ENCODE peak calls at places on chromosomes 16 and 17, in four cellular contexts. One of them, this sample, is unnamed.

GRCh38 chr17:30526401-30526800 is 49.2 kb downstream of the GOSR1 start:
- DNase-seq in upper lobe of right lung: no peak
- DNase-seq in GM20000: no peak
- DNase-seq in fibroblast of lung: no peak
- DNase-seq in this sample: no peak

GRCh38 chr16:8678068-8678927 is 3.9 kb downstream of the ABAT start:
- DNase-seq in upper lobe of right lung: no peak
- DNase-seq in fibroblast of lung: no peak
- DNase-seq in GM20000: no peak
- DNase-seq in this sample: no peak

GRCh38 chr17:78541488-78542237 is 35.5 kb downstream of the DNAH17 start:
- DNase-seq in upper lobe of right lung: peak; percentile 18
- DNase-seq in GM20000: no peak
- DNase-seq in fibroblast of lung: no peak
- DNase-seq in this sample: no peak

GRCh38 chr16:50967827-50968612 is 183.1 kb downstream of the SALL1 start:
- DNase-seq in upper lobe of right lung: no peak
- DNase-seq in fibroblast of lung: no peak
- DNase-seq in GM20000: peak; percentile 42
- DNase-seq in this sample: no peak

GRCh38 chr17:50205111-50205821 is 3.8 kb upstream of the COL1A1 start:
- DNase-seq in GM20000: no peak
- DNase-seq in upper lobe of right lung: no peak
- DNase-seq in fibroblast of lung: no peak
- DNase-seq in this sample: no peak

GRCh38 chr17:75323043-75323591 is 33.9 kb upstream of the SLC25A19 start:
- DNase-seq in upper lobe of right lung: peak; percentile 83
- DNase-seq in GM20000: peak; percentile 41
- DNase-seq in fibroblast of lung: peak; percentile 91
- DNase-seq in this sample: peak; percentile 97

GRCh38 chr16:30561212-30561816 is 3.1 kb upstream of the ZNF764 start:
- DNase-seq in GM20000: peak; percentile 37
- DNase-seq in upper lobe of right lung: peak; percentile 76
- DNase-seq in fibroblast of lung: no peak
- DNase-seq in this sample: no peak

GRCh38 chr17:51703364-51704341 is 443.3 kb downstream of the UTP18 start:
- DNase-seq in GM20000: no peak
- DNase-seq in upper lobe of right lung: no peak
- DNase-seq in fibroblast of lung: no peak
- DNase-seq in this sample: no peak

GRCh38 chr16:29737713-29738112 is 8.1 kb downstream of the C16orf54 start:
- DNase-seq in GM20000: no peak
- DNase-seq in fibroblast of lung: no peak
- DNase-seq in upper lobe of right lung: peak; percentile 8
- DNase-seq in this sample: no peak

GRCh38 chr17:58452738-58453137 is 35.4 kb upstream of the RNF43 start:
- DNase-seq in fibroblast of lung: peak; percentile 1
- DNase-seq in upper lobe of right lung: no peak
- DNase-seq in GM20000: no peak
- DNase-seq in this sample: no peak

GRCh38 chr16:15807603-15808009 is 49.2 kb downstream of the MYH11 start:
- DNase-seq in fibroblast of lung: no peak
- DNase-seq in upper lobe of right lung: no peak
- DNase-seq in GM20000: no peak
- DNase-seq in this sample: no peak

GRCh38 chr16:77277571-77277970 is 78.4 kb downstream of the SYCE1L start:
- DNase-seq in fibroblast of lung: no peak
- DNase-seq in upper lobe of right lung: no peak
- DNase-seq in GM20000: no peak
- DNase-seq in this sample: no peak

GRCh38 chr17:17433260-17433659 is 43.5 kb upstream of the MED9 start:
- DNase-seq in fibroblast of lung: peak; percentile 78
- DNase-seq in upper lobe of right lung: peak; percentile 84
- DNase-seq in GM20000: no peak
- DNase-seq in this sample: no peak

GRCh38 chr17:42456223-42457106 is 2.2 kb upstream of the ATP6V0A1 start:
- DNase-seq in fibroblast of lung: peak; percentile 91
- DNase-seq in upper lobe of right lung: no peak
- DNase-seq in GM20000: peak; percentile 67
- DNase-seq in this sample: peak; percentile 76

GRCh38 chr17:57902800-57903759 is 52.1 kb downstream of the CUEDC1 start:
- DNase-seq in GM20000: peak; percentile 82
- DNase-seq in upper lobe of right lung: peak; percentile 96
- DNase-seq in fibroblast of lung: peak; percentile 77
- DNase-seq in this sample: peak; percentile 91

GRCh38 chr17:77375917-77376651 is 235.3 kb downstream of the SEC14L1 start:
- DNase-seq in fibroblast of lung: peak; percentile 84
- DNase-seq in GM20000: peak; percentile 70
- DNase-seq in upper lobe of right lung: no peak
- DNase-seq in this sample: no peak

GRCh38 chr17:77770331-77771105 is 188.0 kb upstream of the TNRC6C start:
- DNase-seq in fibroblast of lung: no peak
- DNase-seq in upper lobe of right lung: no peak
- DNase-seq in GM20000: no peak
- DNase-seq in this sample: no peak

GRCh38 chr17:7191571-7192270 is 12.6 kb upstream of the ASGR1 start:
- DNase-seq in upper lobe of right lung: no peak
- DNase-seq in fibroblast of lung: no peak
- DNase-seq in GM20000: no peak
- DNase-seq in this sample: peak; percentile 38

GRCh38 chr17:50169121-50169764 is 3.4 kb downstream of the SGCA start:
- DNase-seq in GM20000: peak; percentile 77
- DNase-seq in fibroblast of lung: peak; percentile 82
- DNase-seq in upper lobe of right lung: no peak
- DNase-seq in this sample: peak; percentile 84

GRCh38 chr16:69171325-69172095 is 15.5 kb upstream of the SNTB2 start:
- DNase-seq in upper lobe of right lung: no peak
- DNase-seq in GM20000: no peak
- DNase-seq in fibroblast of lung: peak; percentile 62
- DNase-seq in this sample: no peak

GRCh38 chr17:3893003-3893719 is at the start of gene CAMKK1:
- DNase-seq in fibroblast of lung: peak; percentile 65
- DNase-seq in GM20000: peak; percentile 100
- DNase-seq in upper lobe of right lung: peak; percentile 96
- DNase-seq in this sample: peak; percentile 92

GRCh38 chr17:73340093-73340596 is 28.3 kb upstream of the CDC42EP4 start:
- DNase-seq in upper lobe of right lung: no peak
- DNase-seq in GM20000: no peak
- DNase-seq in fibroblast of lung: peak; percentile 94
- DNase-seq in this sample: no peak

GRCh38 chr17:72697602-72698146 is 394.8 kb downstream of the SLC39A11 start:
- DNase-seq in upper lobe of right lung: no peak
- DNase-seq in GM20000: no peak
- DNase-seq in fibroblast of lung: no peak
- DNase-seq in this sample: no peak

GRCh38 chr16:14399397-14400284 is 230.4 kb downstream of the PARN start:
- DNase-seq in GM20000: no peak
- DNase-seq in fibroblast of lung: peak; percentile 61
- DNase-seq in upper lobe of right lung: no peak
- DNase-seq in this sample: no peak

GRCh38 chr16:72084445-72084844 is 9.0 kb downstream of the TXNL4B start:
- DNase-seq in GM20000: no peak
- DNase-seq in fibroblast of lung: no peak
- DNase-seq in upper lobe of right lung: no peak
- DNase-seq in this sample: no peak

GRCh38 chr17:16988749-16989229 is 16.9 kb upstream of the TNFRSF13B start:
- DNase-seq in GM20000: peak; percentile 49
- DNase-seq in upper lobe of right lung: no peak
- DNase-seq in fibroblast of lung: no peak
- DNase-seq in this sample: no peak

GRCh38 chr17:57625957-57626356 is 119.1 kb downstream of the CCDC182 start:
- DNase-seq in upper lobe of right lung: peak; percentile 38
- DNase-seq in GM20000: no peak
- DNase-seq in fibroblast of lung: no peak
- DNase-seq in this sample: no peak

GRCh38 chr17:68346448-68346847 is 55.2 kb downstream of the ARSG start:
- DNase-seq in fibroblast of lung: no peak
- DNase-seq in GM20000: peak; percentile 51
- DNase-seq in upper lobe of right lung: peak; percentile 70
- DNase-seq in this sample: peak; percentile 99

GRCh38 chr16:23966577-23966976 is 130.8 kb downstream of the PRKCB start:
- DNase-seq in GM20000: no peak
- DNase-seq in fibroblast of lung: no peak
- DNase-seq in upper lobe of right lung: no peak
- DNase-seq in this sample: no peak

GRCh38 chr17:75808905-75809621 is 24.5 kb downstream of the UNK start:
- DNase-seq in GM20000: peak; percentile 74
- DNase-seq in upper lobe of right lung: no peak
- DNase-seq in fibroblast of lung: peak; percentile 42
- DNase-seq in this sample: no peak

DNA sequence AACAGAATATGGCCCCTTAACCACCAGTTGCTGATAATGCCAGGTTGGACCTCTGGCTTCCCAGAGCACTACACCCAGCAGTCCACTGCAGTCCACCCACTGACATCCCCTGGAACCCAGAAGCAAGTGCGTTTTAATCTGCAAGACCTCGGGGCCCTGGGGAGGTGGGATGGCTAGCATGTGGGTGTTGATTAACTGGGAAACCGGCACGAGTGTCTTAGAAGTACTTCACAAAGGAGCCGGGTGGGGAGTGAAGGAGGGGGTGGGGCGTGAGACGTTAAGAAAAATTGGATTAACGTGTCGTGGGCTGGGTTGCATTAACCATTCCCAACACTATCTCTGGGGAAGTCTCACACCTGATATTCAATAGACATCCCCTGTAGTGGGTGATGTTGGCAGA is 6.1 kb upstream of the HIC1 start:
- DNase-seq in GM20000: no peak
- DNase-seq in fibroblast of lung: no peak
- DNase-seq in upper lobe of right lung: no peak
- DNase-seq in this sample: no peak
- TF ChIP-seq CTCF in GM20000: no peak
- TF ChIP-seq CTCF in fibroblast of lung: no peak
- TF ChIP-seq CTCF in upper lobe of right lung: no peak
- TF ChIP-seq CTCF in this sample: no peak

GRCh38 chr17:511001-511690 is 158.5 kb upstream of the RPH3AL start:
- DNase-seq in GM20000: no peak
- DNase-seq in fibroblast of lung: peak; percentile 28
- DNase-seq in upper lobe of right lung: no peak
- DNase-seq in this sample: no peak

GRCh38 chr17:507441-507840 is 154.8 kb upstream of the RPH3AL start:
- DNase-seq in fibroblast of lung: no peak
- DNase-seq in upper lobe of right lung: no peak
- DNase-seq in GM20000: no peak
- DNase-seq in this sample: no peak

GRCh38 chr17:511833-512251 is 159.2 kb upstream of the RPH3AL start:
- DNase-seq in GM20000: no peak
- DNase-seq in fibroblast of lung: no peak
- DNase-seq in upper lobe of right lung: no peak
- DNase-seq in this sample: no peak

GRCh38 chr17:510223-510917 is 157.8 kb upstream of the RPH3AL start:
- DNase-seq in upper lobe of right lung: no peak
- DNase-seq in GM20000: no peak
- DNase-seq in fibroblast of lung: peak; percentile 26
- DNase-seq in this sample: no peak

GRCh38 chr17:509316-509715 is 156.7 kb upstream of the RPH3AL start:
- DNase-seq in GM20000: no peak
- DNase-seq in upper lobe of right lung: no peak
- DNase-seq in fibroblast of lung: no peak
- DNase-seq in this sample: no peak
- TF ChIP-seq CTCF in GM20000: no peak
- TF ChIP-seq CTCF in upper lobe of right lung: no peak
- TF ChIP-seq CTCF in fibroblast of lung: no peak
- TF ChIP-seq CTCF in this sample: no peak

GRCh38 chr16:55294947-55295346 is 29.1 kb upstream of the IRX6 start:
- DNase-seq in fibroblast of lung: no peak
- DNase-seq in GM20000: no peak
- DNase-seq in upper lobe of right lung: no peak
- DNase-seq in this sample: no peak

GRCh38 chr16:55297062-55297909 is 26.7 kb upstream of the IRX6 start:
- DNase-seq in fibroblast of lung: no peak
- DNase-seq in upper lobe of right lung: no peak
- DNase-seq in GM20000: no peak
- DNase-seq in this sample: no peak

GRCh38 chr16:55292491-55292890 is 31.5 kb upstream of the IRX6 start:
- DNase-seq in upper lobe of right lung: no peak
- DNase-seq in fibroblast of lung: no peak
- DNase-seq in GM20000: no peak
- DNase-seq in this sample: no peak

GRCh38 chr16:55294129-55294528 is 29.9 kb upstream of the IRX6 start:
- DNase-seq in fibroblast of lung: no peak
- DNase-seq in GM20000: no peak
- DNase-seq in upper lobe of right lung: no peak
- DNase-seq in this sample: no peak

DNA sequence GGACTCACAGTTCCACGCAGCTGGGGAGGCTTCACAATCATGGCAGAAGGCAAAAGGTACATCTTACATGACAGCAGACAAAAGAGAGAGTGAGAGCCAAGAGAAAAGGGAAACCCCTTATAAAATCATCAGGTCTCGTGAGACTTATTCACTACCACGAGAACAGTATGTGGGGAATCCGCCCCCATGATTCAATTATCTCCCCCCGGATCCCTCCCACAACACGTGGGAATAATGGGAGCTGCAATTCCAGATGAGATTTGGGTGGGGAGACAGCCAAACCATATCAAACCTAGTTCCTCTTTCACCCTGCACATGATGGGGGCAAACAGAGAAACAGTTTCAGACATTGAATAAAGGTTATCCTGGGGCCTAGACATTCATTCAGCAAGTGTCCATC is 32.2 kb upstream of the IRX6 start:
- DNase-seq in GM20000: no peak
- DNase-seq in upper lobe of right lung: no peak
- DNase-seq in fibroblast of lung: no peak
- DNase-seq in this sample: no peak
- TF ChIP-seq CTCF in GM20000: no peak
- TF ChIP-seq CTCF in upper lobe of right lung: no peak
- TF ChIP-seq CTCF in fibroblast of lung: no peak
- TF ChIP-seq CTCF in this sample: no peak

GRCh38 chr16:6081320-6081976 is 983.9 kb upstream of the EEF2KMT start:
- DNase-seq in GM20000: no peak
- DNase-seq in fibroblast of lung: no peak
- DNase-seq in upper lobe of right lung: no peak
- DNase-seq in this sample: peak; percentile 36
- TF ChIP-seq CTCF in GM20000: no peak
- TF ChIP-seq CTCF in fibroblast of lung: peak; percentile 20
- TF ChIP-seq CTCF in upper lobe of right lung: peak; percentile 61
- TF ChIP-seq CTCF in this sample: peak; percentile 90

DNA sequence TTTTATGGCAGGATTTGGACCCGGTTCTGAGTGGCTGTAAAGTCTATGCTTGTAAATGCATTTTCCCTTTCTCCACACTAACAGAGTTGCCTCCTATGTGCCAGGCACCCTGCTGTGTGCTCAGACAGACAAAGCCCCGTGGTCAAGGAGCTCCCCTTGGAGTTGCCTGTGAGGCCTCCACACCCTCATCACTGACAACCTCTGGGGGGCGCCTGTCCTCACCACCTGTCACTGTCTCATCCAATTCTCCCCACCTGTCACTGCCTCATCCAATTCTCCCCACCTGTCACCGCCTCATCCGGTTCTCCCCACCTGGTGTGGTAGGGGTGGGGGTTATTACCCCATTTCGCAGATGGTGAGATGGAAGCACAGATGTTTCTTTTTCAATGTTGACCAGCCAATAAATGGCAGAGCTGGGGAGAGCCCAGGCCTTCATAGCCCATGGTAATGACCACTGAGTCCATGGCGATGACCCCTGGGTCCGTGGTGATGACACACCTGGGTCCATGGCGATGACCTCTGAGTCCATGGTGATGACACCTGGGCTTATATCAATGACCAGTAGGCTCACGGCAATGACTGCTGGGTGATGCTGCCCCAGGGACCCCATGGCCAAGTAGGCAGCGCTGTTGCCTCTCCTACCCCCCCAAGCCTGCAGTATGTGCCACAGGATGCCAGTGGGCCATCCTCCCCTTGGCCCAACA is 150.1 kb downstream of the IRF8 start:
- DNase-seq in upper lobe of right lung: peak; percentile 41
- DNase-seq in GM20000: no peak
- DNase-seq in fibroblast of lung: no peak
- DNase-seq in this sample: peak; percentile 8
- TF ChIP-seq CTCF in upper lobe of right lung: no peak
- TF ChIP-seq CTCF in GM20000: no peak
- TF ChIP-seq CTCF in fibroblast of lung: no peak
- TF ChIP-seq CTCF in this sample: peak; percentile 66

This sample was measured in OCI-LY7.